ENCODE peak calls at places on chromosomes 11 and 22, in nine cellular contexts. Z is naive thymus-derived CD8-positive, alpha-beta T cell; Q is neural crest cell; P is NCI-H774; X is EH; O is brain microvascular endothelial cell; G is head of caudate nucleus; F is nucleus accumbens; A is ascending aorta. H is an unnamed sample.

GRCh38 chr11:131609317-131609716 is 238.9 kb downstream of the NTM start:
- DNase-seq in Z (no peak), Q (no peak), P (no peak), X (peak), O (peak), G (no peak), F (no peak), A (no peak), H (no peak)

GRCh38 chr11:88359529-88359928 is 22.0 kb upstream of the CTSC start:
- DNase-seq in Z (no peak), Q (no peak), P (no peak), X (no peak), O (no peak), G (no peak), F (no peak), A (no peak), H (no peak)

GRCh38 chr11:22192642-22193347 is at the start of gene ANO5:
- DNase-seq in Z (no peak), Q (peak), P (peak), X (no peak), O (no peak), G (peak), F (peak), A (peak), H (no peak)

GRCh38 chr22:49825944-49826602 is 1.6 kb downstream of the BRD1 start:
- DNase-seq in Z (peak), Q (no peak), P (no peak), X (peak), O (peak), G (no peak), F (no peak), A (no peak), H (peak)

GRCh38 chr11:63537293-63538101 is 889 bp downstream of the PLAAT4 start:
- DNase-seq in Z (no peak), Q (no peak), P (no peak), X (peak), O (no peak), G (peak), F (peak), A (peak), H (no peak)

GRCh38 chr11:62588966-62589637 is 2.2 kb downstream of the TUT1 start:
- DNase-seq in Z (no peak), Q (no peak), P (no peak), X (peak), O (peak), G (peak), F (peak), A (no peak), H (no peak)

GRCh38 chr11:12243511-12243910 is 133.1 kb downstream of the MICAL2 start:
- DNase-seq in Z (no peak), Q (no peak), P (peak), X (no peak), O (no peak), G (peak), F (peak), A (no peak), H (no peak)

GRCh38 chr11:125105921-125106320 is 5.5 kb downstream of the TMEM218 start:
- DNase-seq in Z (no peak), Q (no peak), P (no peak), X (no peak), O (no peak), G (no peak), F (no peak), A (no peak), H (no peak)

GRCh38 chr11:79950172-79950571 is 509.3 kb upstream of the TENM4 start:
- DNase-seq in Z (no peak), Q (no peak), P (no peak), X (no peak), O (no peak), G (no peak), F (no peak), A (no peak), H (no peak)

GRCh38 chr11:19713221-19714092 is 820 bp downstream of the NAV2 start:
- DNase-seq in Z (no peak), Q (peak), P (no peak), X (no peak), O (peak), G (no peak), F (no peak), A (no peak), H (no peak)

GRCh38 chr11:1803246-1803645 is 31.5 kb upstream of the SYT8 start:
- DNase-seq in Z (no peak), Q (no peak), P (no peak), X (no peak), O (no peak), G (no peak), F (no peak), A (no peak), H (no peak)

GRCh38 chr11:61160487-61161189 is 588 bp downstream of the VPS37C start:
- DNase-seq in Z (no peak), Q (no peak), P (no peak), X (peak), O (no peak), G (no peak), F (no peak), A (peak), H (no peak)

GRCh38 chr11:95135155-95135554 is 45.5 kb downstream of the ENDOD1 start:
- DNase-seq in Z (no peak), Q (no peak), P (no peak), X (peak), O (no peak), G (no peak), F (no peak), A (no peak), H (no peak)

H was measured in activated T-helper 9 cell treated with anti-CD3 and anti-CD28 coated beads, Interleukin-2, amount 50 U/mL, for 16 hours.